ENCODE peak calls at places on chromosomes 13 and 19, in nine cellular contexts. One of them, this sample, is unnamed.

GRCh38 chr13:46530084-46530935 is 22.7 kb upstream of the LRCH1 start:
- DNase-seq in AG09309: peak
- DNase-seq in suprapubic skin: no peak
- DNase-seq in A549: no peak
- DNase-seq in Caco-2: no peak
- DNase-seq in astrocyte: peak
- DNase-seq in HFFc6: peak
- DNase-seq in foreskin keratinocyte: no peak
- DNase-seq in heart left ventricle: no peak
- DNase-seq in this sample: no peak

GRCh38 chr13:110801044-110801443 is 87.5 kb downstream of the ING1 start:
- DNase-seq in HFFc6: no peak
- DNase-seq in heart left ventricle: no peak
- DNase-seq in Caco-2: no peak
- DNase-seq in astrocyte: no peak
- DNase-seq in A549: no peak
- DNase-seq in foreskin keratinocyte: no peak
- DNase-seq in AG09309: no peak
- DNase-seq in suprapubic skin: no peak
- DNase-seq in this sample: no peak

GRCh38 chr13:44780586-44781280 is 204.6 kb upstream of the TSC22D1 start:
- DNase-seq in HFFc6: no peak
- DNase-seq in heart left ventricle: no peak
- DNase-seq in astrocyte: no peak
- DNase-seq in A549: no peak
- DNase-seq in Caco-2: no peak
- DNase-seq in suprapubic skin: no peak
- DNase-seq in foreskin keratinocyte: no peak
- DNase-seq in AG09309: no peak
- DNase-seq in this sample: no peak

GRCh38 chr13:19329365-19329764 is 147.7 kb upstream of the TUBA3C start:
- DNase-seq in foreskin keratinocyte: no peak
- DNase-seq in heart left ventricle: no peak
- DNase-seq in Caco-2: no peak
- DNase-seq in astrocyte: no peak
- DNase-seq in A549: no peak
- DNase-seq in HFFc6: no peak
- DNase-seq in AG09309: no peak
- DNase-seq in suprapubic skin: no peak
- DNase-seq in this sample: no peak

GRCh38 chr13:112771877-112772538 is 82.2 kb downstream of the ATP11A start:
- DNase-seq in A549: no peak
- DNase-seq in HFFc6: no peak
- DNase-seq in astrocyte: no peak
- DNase-seq in suprapubic skin: no peak
- DNase-seq in Caco-2: no peak
- DNase-seq in foreskin keratinocyte: no peak
- DNase-seq in AG09309: no peak
- DNase-seq in heart left ventricle: no peak
- DNase-seq in this sample: peak

GRCh38 chr13:68749801-68750200 is 1357.8 kb upstream of the ATXN8OS start:
- DNase-seq in astrocyte: peak
- DNase-seq in foreskin keratinocyte: no peak
- DNase-seq in A549: no peak
- DNase-seq in Caco-2: no peak
- DNase-seq in HFFc6: no peak
- DNase-seq in heart left ventricle: no peak
- DNase-seq in suprapubic skin: no peak
- DNase-seq in AG09309: no peak
- DNase-seq in this sample: no peak

GRCh38 chr13:99339736-99340392 is 32.7 kb upstream of the GPR183 start:
- DNase-seq in suprapubic skin: no peak
- DNase-seq in heart left ventricle: no peak
- DNase-seq in foreskin keratinocyte: no peak
- DNase-seq in AG09309: no peak
- DNase-seq in astrocyte: peak
- DNase-seq in Caco-2: no peak
- DNase-seq in HFFc6: peak
- DNase-seq in A549: no peak
- DNase-seq in this sample: no peak

GRCh38 chr19:39308531-39309304 is 11.9 kb downstream of the LRFN1 start:
- DNase-seq in astrocyte: no peak
- DNase-seq in HFFc6: no peak
- DNase-seq in A549: no peak
- DNase-seq in suprapubic skin: peak
- DNase-seq in Caco-2: peak
- DNase-seq in heart left ventricle: no peak
- DNase-seq in foreskin keratinocyte: no peak
- DNase-seq in AG09309: no peak
- DNase-seq in this sample: no peak

GRCh38 chr13:112346899-112347229 is 29.3 kb upstream of the SPACA7 start:
- DNase-seq in A549: no peak
- DNase-seq in Caco-2: no peak
- DNase-seq in heart left ventricle: no peak
- DNase-seq in suprapubic skin: no peak
- DNase-seq in AG09309: no peak
- DNase-seq in astrocyte: no peak
- DNase-seq in HFFc6: no peak
- DNase-seq in foreskin keratinocyte: no peak
- DNase-seq in this sample: no peak

GRCh38 chr13:49716615-49717014 is 25.3 kb upstream of the EBPL start:
- DNase-seq in A549: no peak
- DNase-seq in suprapubic skin: no peak
- DNase-seq in heart left ventricle: no peak
- DNase-seq in HFFc6: no peak
- DNase-seq in AG09309: no peak
- DNase-seq in astrocyte: no peak
- DNase-seq in foreskin keratinocyte: no peak
- DNase-seq in Caco-2: no peak
- DNase-seq in this sample: no peak

DNA sequence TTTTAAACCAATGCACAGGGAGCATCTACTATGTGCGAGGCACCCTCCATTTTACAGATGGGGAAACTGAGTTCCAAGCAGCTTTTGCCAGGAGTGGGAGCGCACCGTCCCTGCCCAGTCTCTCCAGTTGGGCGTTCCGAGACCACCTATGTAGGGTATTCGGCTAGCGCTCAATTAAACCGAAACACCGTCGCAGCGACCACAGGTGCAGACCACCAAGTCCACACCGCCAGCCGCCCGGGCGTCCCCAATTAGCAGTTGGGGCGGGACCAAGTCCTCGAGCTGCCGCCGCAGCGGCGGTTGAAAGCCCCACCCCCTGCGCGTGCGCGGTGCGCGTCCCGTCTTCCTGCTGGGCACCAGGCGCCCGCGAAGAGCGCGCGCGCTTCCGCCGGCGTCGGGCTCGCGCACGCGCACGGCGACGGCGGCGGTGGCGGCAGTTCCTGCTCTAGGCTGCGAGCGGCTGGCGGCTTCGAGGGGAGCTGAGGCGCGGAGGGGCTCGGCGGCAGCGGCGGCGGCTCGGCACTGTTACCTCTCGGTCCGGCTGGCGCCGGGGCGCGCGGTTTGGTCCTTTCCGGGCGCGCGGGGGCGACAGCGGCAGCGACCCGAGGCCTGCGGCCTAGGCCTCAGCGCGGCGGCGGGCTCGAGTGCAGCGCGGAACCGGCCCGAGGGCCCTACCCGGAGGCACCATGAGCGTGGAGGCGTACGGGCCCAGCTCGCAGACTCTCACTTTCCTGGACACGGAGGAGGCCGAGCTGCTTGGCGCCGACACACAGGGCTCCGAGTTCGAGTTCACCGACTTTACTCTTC is at the start of gene UPF1:
- DNase-seq in A549: peak
- DNase-seq in suprapubic skin: peak
- DNase-seq in foreskin keratinocyte: peak
- DNase-seq in HFFc6: peak
- DNase-seq in heart left ventricle: peak
- DNase-seq in Caco-2: peak
- DNase-seq in AG09309: no peak
- DNase-seq in astrocyte: peak
- DNase-seq in this sample: peak
- TF ChIP-seq CTCF in A549: no peak
- TF ChIP-seq CTCF in suprapubic skin: no peak
- TF ChIP-seq CTCF in foreskin keratinocyte: peak
- TF ChIP-seq CTCF in HFFc6: no peak
- TF ChIP-seq CTCF in heart left ventricle: no peak
- TF ChIP-seq CTCF in Caco-2: no peak
- TF ChIP-seq CTCF in AG09309: no peak
- TF ChIP-seq CTCF in astrocyte: no peak
- TF ChIP-seq CTCF in this sample: no peak

GRCh38 chr19:14315433-14315832 is 65.8 kb upstream of the ADGRE5 start:
- DNase-seq in foreskin keratinocyte: no peak
- DNase-seq in A549: no peak
- DNase-seq in HFFc6: no peak
- DNase-seq in AG09309: no peak
- DNase-seq in astrocyte: no peak
- DNase-seq in Caco-2: no peak
- DNase-seq in suprapubic skin: no peak
- DNase-seq in heart left ventricle: no peak
- DNase-seq in this sample: no peak
- TF ChIP-seq CTCF in foreskin keratinocyte: peak
- TF ChIP-seq CTCF in A549: no peak
- TF ChIP-seq CTCF in HFFc6: peak
- TF ChIP-seq CTCF in AG09309: no peak
- TF ChIP-seq CTCF in astrocyte: peak
- TF ChIP-seq CTCF in Caco-2: no peak
- TF ChIP-seq CTCF in suprapubic skin: no peak
- TF ChIP-seq CTCF in heart left ventricle: no peak
- TF ChIP-seq CTCF in this sample: no peak

DNA sequence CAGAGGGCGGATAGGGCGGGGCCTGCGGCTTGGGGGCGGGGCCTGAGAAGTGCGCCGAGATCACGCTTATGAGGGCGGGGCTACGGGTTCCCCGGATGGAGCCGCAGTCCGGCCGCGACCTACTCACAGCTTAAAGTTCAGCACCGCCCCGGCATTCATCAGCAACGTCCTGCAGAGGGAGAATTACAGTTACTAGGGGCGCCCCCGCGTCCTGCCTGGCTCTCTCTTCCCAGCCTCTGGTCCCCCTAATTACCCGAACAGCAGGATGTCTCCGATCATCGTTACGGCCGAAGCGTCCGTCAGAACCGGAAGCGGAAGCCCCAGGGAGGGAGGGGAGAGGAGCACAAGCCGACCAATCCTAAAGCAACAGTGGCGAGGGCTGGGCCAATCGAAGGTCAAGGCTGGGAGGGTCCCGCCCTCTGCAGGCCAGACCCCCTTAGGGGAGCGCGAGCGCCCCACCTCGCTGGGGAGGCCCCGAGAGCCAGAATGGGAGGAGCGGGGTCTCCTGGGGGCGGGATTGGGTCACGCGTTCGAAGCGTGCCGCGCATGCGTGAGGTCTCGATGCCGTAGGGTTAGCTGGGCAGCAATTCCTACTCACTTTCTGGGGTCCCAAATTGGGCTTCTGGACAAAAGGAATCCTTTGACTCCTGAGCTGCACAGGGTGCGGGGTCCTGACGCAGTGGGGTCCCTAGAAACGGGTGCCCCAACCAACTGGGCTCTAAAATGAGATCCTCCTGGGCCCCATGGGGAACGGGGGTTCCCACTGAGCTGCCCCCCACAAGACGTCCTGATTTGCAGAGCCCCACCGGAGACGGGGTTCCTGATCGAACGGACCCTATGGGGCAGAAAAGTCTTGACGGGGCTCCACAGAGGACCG is at the start of gene SMIM7:
- DNase-seq in astrocyte: peak
- DNase-seq in HFFc6: peak
- DNase-seq in heart left ventricle: peak
- DNase-seq in Caco-2: peak
- DNase-seq in suprapubic skin: peak
- DNase-seq in AG09309: peak
- DNase-seq in A549: peak
- DNase-seq in foreskin keratinocyte: peak
- DNase-seq in this sample: peak
- TF ChIP-seq CTCF in astrocyte: no peak
- TF ChIP-seq CTCF in HFFc6: peak
- TF ChIP-seq CTCF in heart left ventricle: no peak
- TF ChIP-seq CTCF in Caco-2: peak
- TF ChIP-seq CTCF in suprapubic skin: no peak
- TF ChIP-seq CTCF in AG09309: no peak
- TF ChIP-seq CTCF in A549: peak
- TF ChIP-seq CTCF in foreskin keratinocyte: peak
- TF ChIP-seq CTCF in this sample: no peak

GRCh38 chr19:5156231-5156986 is 184.2 kb downstream of the PTPRS start:
- DNase-seq in heart left ventricle: no peak
- DNase-seq in Caco-2: no peak
- DNase-seq in suprapubic skin: no peak
- DNase-seq in foreskin keratinocyte: no peak
- DNase-seq in HFFc6: no peak
- DNase-seq in astrocyte: no peak
- DNase-seq in AG09309: no peak
- DNase-seq in A549: no peak
- DNase-seq in this sample: no peak

GRCh38 chr19:5153601-5154128 is 184.8 kb downstream of the KDM4B start:
- DNase-seq in AG09309: no peak
- DNase-seq in HFFc6: no peak
- DNase-seq in heart left ventricle: no peak
- DNase-seq in suprapubic skin: no peak
- DNase-seq in astrocyte: no peak
- DNase-seq in foreskin keratinocyte: no peak
- DNase-seq in Caco-2: no peak
- DNase-seq in A549: no peak
- DNase-seq in this sample: no peak

GRCh38 chr19:5154129-5154798 is 185.4 kb downstream of the KDM4B start:
- DNase-seq in Caco-2: peak
- DNase-seq in HFFc6: no peak
- DNase-seq in foreskin keratinocyte: no peak
- DNase-seq in heart left ventricle: peak
- DNase-seq in AG09309: no peak
- DNase-seq in suprapubic skin: no peak
- DNase-seq in A549: peak
- DNase-seq in astrocyte: no peak
- DNase-seq in this sample: no peak

GRCh38 chr19:5155586-5156210 is 184.9 kb downstream of the PTPRS start:
- DNase-seq in foreskin keratinocyte: no peak
- DNase-seq in HFFc6: no peak
- DNase-seq in AG09309: no peak
- DNase-seq in Caco-2: no peak
- DNase-seq in astrocyte: no peak
- DNase-seq in A549: no peak
- DNase-seq in heart left ventricle: no peak
- DNase-seq in suprapubic skin: no peak
- DNase-seq in this sample: no peak

DNA sequence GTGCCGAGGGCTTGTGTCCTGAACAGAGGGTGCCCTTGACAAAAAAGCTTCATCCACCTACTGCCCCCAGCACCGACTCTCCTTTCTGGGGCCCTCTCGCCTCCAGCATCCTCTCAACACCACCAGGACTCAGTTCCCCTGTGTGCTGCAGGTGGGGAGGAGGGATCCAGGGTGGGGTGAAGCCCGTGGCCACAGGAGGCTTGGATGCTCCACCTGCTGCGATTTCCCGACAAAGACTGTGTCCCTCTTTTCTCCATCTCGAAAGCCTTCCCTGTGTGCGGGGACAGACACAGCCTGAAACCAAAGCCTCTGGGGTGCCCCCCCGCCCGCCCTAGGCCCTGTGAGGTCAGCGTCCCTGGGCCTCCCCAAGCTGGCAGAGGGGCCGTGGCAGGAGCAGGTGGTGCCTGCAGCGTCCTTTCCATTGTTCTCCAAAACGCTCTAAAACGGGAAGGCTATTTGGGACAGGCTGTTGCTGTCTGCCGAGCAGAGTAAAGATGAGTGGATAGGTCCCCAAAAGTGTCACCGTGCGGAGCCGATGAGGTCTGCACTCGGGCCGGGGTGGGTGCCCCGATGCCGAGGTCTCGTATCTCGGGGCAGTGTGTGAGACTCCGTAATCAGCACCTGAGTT is 185.7 kb downstream of the PTPRS start:
- DNase-seq in Caco-2: no peak
- DNase-seq in AG09309: no peak
- DNase-seq in foreskin keratinocyte: no peak
- DNase-seq in suprapubic skin: no peak
- DNase-seq in HFFc6: no peak
- DNase-seq in heart left ventricle: no peak
- DNase-seq in astrocyte: no peak
- DNase-seq in A549: no peak
- DNase-seq in this sample: no peak
- TF ChIP-seq CTCF in Caco-2: no peak
- TF ChIP-seq CTCF in AG09309: no peak
- TF ChIP-seq CTCF in foreskin keratinocyte: no peak
- TF ChIP-seq CTCF in suprapubic skin: no peak
- TF ChIP-seq CTCF in HFFc6: no peak
- TF ChIP-seq CTCF in heart left ventricle: no peak
- TF ChIP-seq CTCF in astrocyte: no peak
- TF ChIP-seq CTCF in A549: no peak
- TF ChIP-seq CTCF in this sample: no peak

This sample was measured in CD14-positive monocyte.